ENCODE peak calls at places on chromosomes 13 and 19, in four cellular contexts. Y is K562, K is HepG2, O is GM12878. T is an unnamed sample.

GRCh38 chr19:572891-573825 is 762 bp downstream of the BSG start:
- DNase-seq in Y (peak), O (no peak), K (no peak), T (no peak)

GRCh38 chr19:5112681-5113080 is 143.8 kb downstream of the KDM4B start:
- DNase-seq in O (no peak), Y (no peak), K (no peak), T (no peak)

GRCh38 chr19:7914598-7915045 is at the start of gene TGFBR3L:
- DNase-seq in O (no peak), K (no peak), Y (no peak), T (no peak)

GRCh38 chr19:17156947-17157302 is 58.2 kb upstream of the USE1 start:
- DNase-seq in Y (no peak), K (no peak), O (no peak), T (no peak)

GRCh38 chr13:23505007-23505406 is 65.2 kb upstream of the TNFRSF19 start:
- DNase-seq in O (no peak), Y (no peak), K (no peak), T (no peak)

GRCh38 chr13:32791545-32792172 is 205.4 kb downstream of the PDS5B start:
- DNase-seq in O (peak), K (peak), Y (no peak), T (peak)

GRCh38 chr19:46976845-46977320 is 42.8 kb upstream of the NPAS1 start:
- DNase-seq in Y (peak), K (no peak), O (no peak), T (no peak)

GRCh38 chr13:36131215-36131930 is at the start of gene DCLK1:
- DNase-seq in O (no peak), K (no peak), Y (no peak), T (no peak)

GRCh38 chr19:5942991-5943390 is 28.9 kb downstream of the CAPS start:
- DNase-seq in O (no peak), K (no peak), Y (no peak), T (no peak)

GRCh38 chr19:33499671-33500506 is 21.7 kb downstream of the PEPD start:
- DNase-seq in Y (no peak), K (no peak), O (no peak), T (no peak)

GRCh38 chr13:99600318-99600717 is 99.0 kb downstream of the TM9SF2 start:
- DNase-seq in Y (peak), O (no peak), K (peak), T (no peak)

GRCh38 chr13:87669379-87669978 is 1.7 kb upstream of the SLITRK5 start:
- DNase-seq in O (no peak), K (peak), Y (peak), T (peak)

GRCh38 chr13:33321686-33322473 is 36.3 kb upstream of the STARD13 start:
- DNase-seq in O (no peak), Y (no peak), K (no peak), T (no peak)

GRCh38 chr19:40585677-40586422 is 9.2 kb downstream of the SHKBP1 start:
- DNase-seq in Y (no peak), K (no peak), O (no peak), T (peak)

GRCh38 chr19:54391589-54392061 is 23.6 kb upstream of the TTYH1 start:
- DNase-seq in O (no peak), Y (no peak), K (peak), T (no peak)

GRCh38 chr19:43662487-43662886 is 7.5 kb downstream of the PLAUR start:
- DNase-seq in K (peak), O (no peak), Y (peak), T (no peak)

GRCh38 chr19:42360787-42361544 is 29.1 kb downstream of the CNFN start:
- DNase-seq in Y (peak), O (no peak), K (no peak), T (no peak)

GRCh38 chr19:3556423-3556977 is 886 bp downstream of the MFSD12 start:
- DNase-seq in K (no peak), O (no peak), Y (peak), T (no peak)

GRCh38 chr13:40629678-40630384 is 36.6 kb downstream of the FOXO1 start:
- DNase-seq in K (no peak), Y (no peak), O (peak), T (no peak)

GRCh38 chr13:39225860-39226259 is 187.6 kb downstream of the NHLRC3 start:
- DNase-seq in O (no peak), K (no peak), Y (no peak), T (no peak)

GRCh38 chr19:10206226-10206873 is 11.6 kb upstream of the DNMT1 start:
- DNase-seq in Y (no peak), K (peak), O (no peak), T (no peak)

GRCh38 chr19:6773323-6773931 is 919 bp downstream of the VAV1 start:
- DNase-seq in Y (peak), O (peak), K (no peak), T (no peak)

DNA sequence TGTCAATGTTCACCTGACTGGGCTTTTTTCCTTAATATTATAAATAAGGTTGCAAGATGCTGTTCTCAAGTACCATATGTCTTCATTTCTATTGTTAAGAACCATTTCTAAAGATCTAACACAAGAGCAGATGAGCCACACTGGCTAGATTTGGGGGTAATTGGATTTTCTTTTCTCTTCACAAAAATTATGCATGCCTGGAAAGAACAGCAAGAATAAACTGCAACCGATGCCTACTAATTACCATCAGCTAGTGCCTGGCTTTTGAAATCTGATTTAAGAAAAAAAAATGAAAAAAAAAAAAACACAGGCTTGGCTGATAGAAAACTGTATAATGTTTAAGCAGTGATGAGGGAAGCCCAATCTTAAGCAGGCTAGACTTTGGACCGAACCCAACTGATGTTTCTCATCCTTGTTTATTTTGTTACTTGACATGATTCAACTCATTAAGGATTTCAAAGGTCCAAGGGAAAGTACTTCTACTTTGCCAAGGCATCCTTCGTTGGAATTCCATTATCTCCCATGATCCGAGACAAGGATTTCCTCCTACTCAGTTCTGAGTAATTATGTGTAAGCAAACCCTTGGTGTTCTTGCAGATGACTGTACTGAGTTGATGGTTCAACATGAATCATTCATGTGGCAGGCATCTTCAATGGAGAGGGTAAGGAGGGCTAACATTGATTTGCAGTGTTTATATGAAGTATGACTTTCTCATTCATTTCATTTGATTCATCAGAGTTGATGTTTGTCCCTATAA is 300.5 kb downstream of the SPRY2 start:
- DNase-seq in Y (no peak), K (no peak), O (no peak), T (peak)
- TF ChIP-seq ESRRA in Y (no peak), K (no peak), O (no peak), T (no peak)

GRCh38 chr13:114063545-114064515 is 68.6 kb downstream of the RASA3 start:
- DNase-seq in Y (peak), K (no peak), O (no peak), T (no peak)
- TF ChIP-seq RFX5 in Y (no peak), K (no peak), O (no peak), T (no peak)

DNA sequence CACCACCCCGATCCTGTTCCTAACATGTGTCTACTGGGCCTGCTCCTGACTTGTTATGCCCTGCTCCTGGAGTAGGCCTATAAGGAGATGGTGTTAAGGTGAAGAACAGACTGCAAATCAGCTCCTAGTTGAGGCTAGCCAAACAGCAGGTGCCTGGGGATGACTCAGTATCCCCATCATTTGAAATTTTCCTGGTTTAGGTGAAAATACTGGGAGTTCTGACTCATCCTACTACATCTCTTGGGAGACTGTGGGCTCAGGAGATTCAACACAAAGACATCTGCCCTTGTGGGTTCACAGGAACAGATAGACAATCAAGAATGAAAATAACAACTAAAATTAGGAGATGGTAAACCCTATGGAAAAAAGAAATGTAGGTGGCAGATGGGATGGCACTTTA is 41.2 kb downstream of the BRD4 start:
- DNase-seq in Y (no peak), O (no peak), K (no peak), T (no peak)
- TF ChIP-seq ESRRA in Y (no peak), O (no peak), K (no peak), T (no peak)

GRCh38 chr13:81393686-81394085 is 1052.8 kb upstream of the SPRY2 start:
- DNase-seq in Y (peak), O (no peak), K (no peak), T (no peak)
- TF ChIP-seq RFX5 in Y (no peak), O (no peak), K (no peak), T (no peak)